ENCODE peak calls at places on chromosomes 11 and 22, in four cellular contexts. One of them, this sample, is unnamed.

GRCh38 chr22:45196308-45196707 is 32.6 kb downstream of the NUP50 start:
- DNase-seq in HepG2: no peak
- DNase-seq in K562: no peak
- DNase-seq in GM12878: no peak
- DNase-seq in this sample: no peak

GRCh38 chr22:39349506-39349966 is 255 bp upstream of the SYNGR1 start:
- DNase-seq in HepG2: no peak
- DNase-seq in K562: peak
- DNase-seq in GM12878: no peak
- DNase-seq in this sample: peak

GRCh38 chr11:79030448-79030847 is 410.4 kb downstream of the TENM4 start:
- DNase-seq in HepG2: no peak
- DNase-seq in K562: no peak
- DNase-seq in GM12878: no peak
- DNase-seq in this sample: no peak

GRCh38 chr22:20229916-20230775 is 38.0 kb downstream of the RTN4R start:
- DNase-seq in HepG2: no peak
- DNase-seq in K562: no peak
- DNase-seq in GM12878: no peak
- DNase-seq in this sample: no peak

GRCh38 chr22:46862418-46863324 is 100.2 kb downstream of the TBC1D22A start:
- DNase-seq in HepG2: no peak
- DNase-seq in K562: no peak
- DNase-seq in GM12878: peak
- DNase-seq in this sample: no peak

GRCh38 chr11:76788661-76789442 is 5.7 kb downstream of the TSKU start:
- DNase-seq in HepG2: peak
- DNase-seq in K562: no peak
- DNase-seq in GM12878: no peak
- DNase-seq in this sample: no peak

GRCh38 chr22:43060213-43060612 is 29.0 kb downstream of the TTLL1 start:
- DNase-seq in HepG2: peak
- DNase-seq in K562: peak
- DNase-seq in GM12878: no peak
- DNase-seq in this sample: peak

GRCh38 chr11:112785717-112786116 is 175.5 kb upstream of the NCAM1 start:
- DNase-seq in HepG2: no peak
- DNase-seq in K562: no peak
- DNase-seq in GM12878: no peak
- DNase-seq in this sample: no peak

GRCh38 chr22:39013923-39014722 is at the start of gene APOBEC3C:
- DNase-seq in HepG2: peak
- DNase-seq in K562: peak
- DNase-seq in GM12878: peak
- DNase-seq in this sample: peak

GRCh38 chr11:96105944-96106343 is 182.0 kb upstream of the MTMR2 start:
- DNase-seq in HepG2: no peak
- DNase-seq in K562: no peak
- DNase-seq in GM12878: no peak
- DNase-seq in this sample: no peak

GRCh38 chr11:82406611-82407010 is 327.1 kb downstream of the FAM181B start:
- DNase-seq in HepG2: no peak
- DNase-seq in K562: no peak
- DNase-seq in GM12878: no peak
- DNase-seq in this sample: no peak

GRCh38 chr22:47442821-47443220 is 680.4 kb downstream of the TBC1D22A start:
- DNase-seq in HepG2: no peak
- DNase-seq in K562: no peak
- DNase-seq in GM12878: no peak
- DNase-seq in this sample: no peak

GRCh38 chr22:46202897-46203589 is 47.0 kb downstream of the CDPF1 start:
- DNase-seq in HepG2: no peak
- DNase-seq in K562: no peak
- DNase-seq in GM12878: no peak
- DNase-seq in this sample: no peak

GRCh38 chr11:62647609-62648005 is 1.2 kb upstream of the GANAB start:
- DNase-seq in HepG2: no peak
- DNase-seq in K562: no peak
- DNase-seq in GM12878: no peak
- DNase-seq in this sample: no peak

GRCh38 chr11:35236667-35237003 is 97.7 kb downstream of the CD44 start:
- DNase-seq in HepG2: no peak
- DNase-seq in K562: no peak
- DNase-seq in GM12878: no peak
- DNase-seq in this sample: no peak

GRCh38 chr11:123536690-123537437 is 106.8 kb downstream of the GRAMD1B start:
- DNase-seq in HepG2: no peak
- DNase-seq in K562: no peak
- DNase-seq in GM12878: no peak
- DNase-seq in this sample: no peak

GRCh38 chr11:121104223-121104831 is 3.3 kb downstream of the TECTA start:
- DNase-seq in HepG2: no peak
- DNase-seq in K562: peak
- DNase-seq in GM12878: no peak
- DNase-seq in this sample: peak

GRCh38 chr11:58061813-58062212 is 31.1 kb downstream of the OR6Q1 start:
- DNase-seq in HepG2: no peak
- DNase-seq in K562: no peak
- DNase-seq in GM12878: no peak
- DNase-seq in this sample: no peak

GRCh38 chr11:23555085-23555484 is 694.8 kb upstream of the CCDC179 start:
- DNase-seq in HepG2: no peak
- DNase-seq in K562: no peak
- DNase-seq in GM12878: no peak
- DNase-seq in this sample: no peak

GRCh38 chr11:129747161-129747560 is 68.5 kb upstream of the TMEM45B start:
- DNase-seq in HepG2: no peak
- DNase-seq in K562: no peak
- DNase-seq in GM12878: no peak
- DNase-seq in this sample: no peak

GRCh38 chr11:118625976-118626375 is 18.6 kb downstream of the PHLDB1 start:
- DNase-seq in HepG2: no peak
- DNase-seq in K562: peak
- DNase-seq in GM12878: no peak
- DNase-seq in this sample: no peak

GRCh38 chr11:63592975-63593395 is 21.2 kb downstream of the PLAAT3 start:
- DNase-seq in HepG2: no peak
- DNase-seq in K562: peak
- DNase-seq in GM12878: no peak
- DNase-seq in this sample: peak

GRCh38 chr11:121024989-121025388 is 1.1 kb downstream of the TBCEL start:
- DNase-seq in HepG2: peak
- DNase-seq in K562: no peak
- DNase-seq in GM12878: no peak
- DNase-seq in this sample: no peak

GRCh38 chr11:105611414-105611813 is 1.5 kb downstream of the GRIA4 start:
- DNase-seq in HepG2: no peak
- DNase-seq in K562: no peak
- DNase-seq in GM12878: no peak
- DNase-seq in this sample: no peak

GRCh38 chr11:107562647-107563208 is 2.8 kb downstream of the ALKBH8 start:
- DNase-seq in HepG2: peak
- DNase-seq in K562: no peak
- DNase-seq in GM12878: no peak
- DNase-seq in this sample: no peak

GRCh38 chr11:9461760-9462134 is 935 bp downstream of the ZNF143 start:
- DNase-seq in HepG2: peak
- DNase-seq in K562: no peak
- DNase-seq in GM12878: no peak
- DNase-seq in this sample: no peak

GRCh38 chr11:85941380-85941973 is 86.3 kb downstream of the CCDC83 start:
- DNase-seq in HepG2: peak
- DNase-seq in K562: peak
- DNase-seq in GM12878: no peak
- DNase-seq in this sample: peak

GRCh38 chr11:2677127-2677526 is 22.7 kb downstream of the KCNQ1OT1 start:
- DNase-seq in HepG2: no peak
- DNase-seq in K562: no peak
- DNase-seq in GM12878: peak
- DNase-seq in this sample: no peak
- TF ChIP-seq CBFB in HepG2: no peak
- TF ChIP-seq CBFB in K562: no peak
- TF ChIP-seq CBFB in GM12878: no peak
- TF ChIP-seq CBFB in this sample: no peak

DNA sequence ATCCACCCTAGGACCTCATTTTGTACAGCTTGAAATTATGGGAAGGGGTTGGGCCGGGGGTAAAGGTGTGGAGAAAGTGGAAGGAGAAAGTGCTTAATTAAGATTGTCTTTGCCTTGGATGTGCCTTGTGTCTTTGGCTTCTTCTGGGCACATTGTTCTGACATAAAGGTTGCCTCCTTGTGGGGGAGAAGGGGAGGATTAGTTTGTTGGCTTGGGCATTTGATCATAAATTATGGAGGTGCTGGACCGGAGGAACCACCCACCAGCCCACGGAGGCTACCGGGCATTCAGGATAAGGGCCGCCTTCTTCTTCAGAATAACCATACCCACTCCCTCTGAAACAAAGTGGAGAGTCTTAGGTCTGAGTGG is 1.3 kb downstream of the PAFAH1B2 start:
- DNase-seq in HepG2: peak
- DNase-seq in K562: peak
- DNase-seq in GM12878: no peak
- DNase-seq in this sample: no peak
- TF ChIP-seq ETV6 in HepG2: no peak
- TF ChIP-seq ETV6 in K562: no peak
- TF ChIP-seq ETV6 in GM12878: no peak
- TF ChIP-seq ETV6 in this sample: no peak

GRCh38 chr22:29480512-29481264 is 670 bp downstream of the NEFH start:
- DNase-seq in HepG2: no peak
- DNase-seq in K562: peak
- DNase-seq in GM12878: peak
- DNase-seq in this sample: peak

GRCh38 chr22:29482253-29482652 is 2.2 kb downstream of the NEFH start:
- DNase-seq in HepG2: no peak
- DNase-seq in K562: no peak
- DNase-seq in GM12878: no peak
- DNase-seq in this sample: no peak

GRCh38 chr22:29482726-29483125 is 2.7 kb downstream of the NEFH start:
- DNase-seq in HepG2: no peak
- DNase-seq in K562: no peak
- DNase-seq in GM12878: no peak
- DNase-seq in this sample: no peak

GRCh38 chr22:29480262-29480511 is 169 bp downstream of the NEFH start:
- DNase-seq in HepG2: no peak
- DNase-seq in K562: no peak
- DNase-seq in GM12878: no peak
- DNase-seq in this sample: no peak

DNA sequence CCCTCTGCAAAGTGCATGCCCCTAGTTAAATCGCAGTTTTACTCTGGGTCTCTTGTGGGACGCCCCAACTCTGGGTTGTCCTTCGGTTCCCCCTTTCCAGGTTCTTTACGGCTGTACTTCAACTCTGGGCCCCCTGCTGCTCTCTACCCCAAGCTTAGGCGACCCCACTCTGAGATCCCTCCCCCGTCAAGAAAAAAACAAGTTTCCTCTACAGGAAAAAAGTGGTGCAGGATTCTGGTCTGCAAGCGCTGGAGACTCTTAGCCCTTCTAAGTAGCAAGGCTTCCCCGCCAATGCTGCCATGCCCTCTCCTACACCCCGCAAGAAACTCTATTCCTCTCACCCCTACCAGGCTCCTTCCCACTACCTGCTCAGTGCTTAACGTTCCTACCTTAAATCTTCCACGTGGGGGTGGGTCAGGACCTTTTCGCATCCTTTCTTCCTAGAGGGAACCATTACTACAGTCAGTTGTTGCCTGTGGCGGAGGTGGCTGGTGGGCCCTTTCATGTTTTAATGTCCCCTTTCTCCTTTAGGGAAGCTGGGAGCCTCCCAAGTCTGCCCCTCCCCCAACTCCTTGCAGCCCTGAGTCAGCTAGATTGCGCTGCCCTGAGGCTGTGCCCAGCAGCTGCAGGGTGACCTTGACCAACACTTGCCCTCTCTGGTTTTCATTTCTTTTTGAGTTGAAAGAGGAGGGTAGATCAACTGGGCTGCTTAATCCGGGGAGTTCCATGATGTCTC is 1.4 kb downstream of the NEFH start:
- DNase-seq in HepG2: no peak
- DNase-seq in K562: peak
- DNase-seq in GM12878: no peak
- DNase-seq in this sample: peak
- TF ChIP-seq CBFB in HepG2: no peak
- TF ChIP-seq CBFB in K562: no peak
- TF ChIP-seq CBFB in GM12878: no peak
- TF ChIP-seq CBFB in this sample: no peak

GRCh38 chr11:3627291-3627690 is 14.5 kb downstream of the ART5 start:
- DNase-seq in HepG2: no peak
- DNase-seq in K562: no peak
- DNase-seq in GM12878: no peak
- DNase-seq in this sample: no peak
- TF ChIP-seq ETV6 in HepG2: no peak
- TF ChIP-seq ETV6 in K562: no peak
- TF ChIP-seq ETV6 in GM12878: no peak
- TF ChIP-seq ETV6 in this sample: no peak

GRCh38 chr11:102319544-102319943 is 2.3 kb downstream of the BIRC3 start:
- DNase-seq in HepG2: no peak
- DNase-seq in K562: no peak
- DNase-seq in GM12878: no peak
- DNase-seq in this sample: no peak

GRCh38 chr11:102318469-102318868 is 1.2 kb downstream of the BIRC3 start:
- DNase-seq in HepG2: no peak
- DNase-seq in K562: no peak
- DNase-seq in GM12878: no peak
- DNase-seq in this sample: no peak

GRCh38 chr11:102322560-102322959 is 5.3 kb downstream of the BIRC3 start:
- DNase-seq in HepG2: no peak
- DNase-seq in K562: no peak
- DNase-seq in GM12878: no peak
- DNase-seq in this sample: no peak

GRCh38 chr11:102320679-102321078 is 3.4 kb downstream of the BIRC3 start:
- DNase-seq in HepG2: no peak
- DNase-seq in K562: no peak
- DNase-seq in GM12878: no peak
- DNase-seq in this sample: no peak

GRCh38 chr11:102320166-102320565 is 2.9 kb downstream of the BIRC3 start:
- DNase-seq in HepG2: no peak
- DNase-seq in K562: no peak
- DNase-seq in GM12878: no peak
- DNase-seq in this sample: no peak
- TF ChIP-seq CBFB in HepG2: no peak
- TF ChIP-seq CBFB in K562: no peak
- TF ChIP-seq CBFB in GM12878: no peak
- TF ChIP-seq CBFB in this sample: no peak

GRCh38 chr11:71476031-71476430 is 23.0 kb downstream of the NADSYN1 start:
- DNase-seq in HepG2: no peak
- DNase-seq in K562: no peak
- DNase-seq in GM12878: no peak
- DNase-seq in this sample: no peak
- TF ChIP-seq ETV6 in HepG2: no peak
- TF ChIP-seq ETV6 in K562: no peak
- TF ChIP-seq ETV6 in GM12878: no peak
- TF ChIP-seq ETV6 in this sample: no peak

GRCh38 chr11:7982582-7983119 is 4.5 kb upstream of the EIF3F start:
- DNase-seq in HepG2: no peak
- DNase-seq in K562: no peak
- DNase-seq in GM12878: peak
- DNase-seq in this sample: no peak
- TF ChIP-seq CBFB in HepG2: no peak
- TF ChIP-seq CBFB in K562: no peak
- TF ChIP-seq CBFB in GM12878: no peak
- TF ChIP-seq CBFB in this sample: no peak

GRCh38 chr11:111775024-111775710 is 9.0 kb upstream of the PPP2R1B start:
- DNase-seq in HepG2: no peak
- DNase-seq in K562: no peak
- DNase-seq in GM12878: no peak
- DNase-seq in this sample: no peak
- TF ChIP-seq ETV6 in HepG2: no peak
- TF ChIP-seq ETV6 in K562: no peak
- TF ChIP-seq ETV6 in GM12878: no peak
- TF ChIP-seq ETV6 in this sample: no peak